ENCODE peak calls at places on chromosomes 16 and 17, in six cellular contexts. One of them, this sample, is unnamed.

GRCh38 chr16:23256440-23256839 is 45.7 kb upstream of the SCNN1B start:
- DNase-seq in ACHN: no peak
- DNase-seq in NCI-H1436: no peak
- DNase-seq in EL: no peak
- DNase-seq in stimulated activated CD8-positive, alpha-beta memory T cell treated with anti-CD3 and anti-CD28 coated beads, Interleukin-12 subunit alpha, Interleukin-12 subunit beta, amount 100 ng/mL, for 4 hours: no peak
- DNase-seq in AG20443: no peak
- DNase-seq in this sample: no peak

GRCh38 chr17:64377769-64378282 is 12.8 kb downstream of the PECAM1 start:
- DNase-seq in AG20443: no peak
- DNase-seq in stimulated activated CD8-positive, alpha-beta memory T cell treated with anti-CD3 and anti-CD28 coated beads, Interleukin-12 subunit alpha, Interleukin-12 subunit beta, amount 100 ng/mL, for 4 hours: no peak
- DNase-seq in EL: no peak
- DNase-seq in NCI-H1436: no peak
- DNase-seq in ACHN: no peak
- DNase-seq in this sample: no peak

GRCh38 chr17:15399443-15399842 is 58.0 kb upstream of the TEKT3 start:
- DNase-seq in EL: no peak
- DNase-seq in AG20443: no peak
- DNase-seq in stimulated activated CD8-positive, alpha-beta memory T cell treated with anti-CD3 and anti-CD28 coated beads, Interleukin-12 subunit alpha, Interleukin-12 subunit beta, amount 100 ng/mL, for 4 hours: no peak
- DNase-seq in ACHN: no peak
- DNase-seq in NCI-H1436: no peak
- DNase-seq in this sample: no peak

GRCh38 chr17:10360578-10360977 is 12.2 kb downstream of the MYH13 start:
- DNase-seq in EL: peak; percentile 44
- DNase-seq in AG20443: no peak
- DNase-seq in stimulated activated CD8-positive, alpha-beta memory T cell treated with anti-CD3 and anti-CD28 coated beads, Interleukin-12 subunit alpha, Interleukin-12 subunit beta, amount 100 ng/mL, for 4 hours: no peak
- DNase-seq in NCI-H1436: no peak
- DNase-seq in ACHN: no peak
- DNase-seq in this sample: no peak

GRCh38 chr16:75420987-75421819 is 12.1 kb downstream of the CFDP1 start:
- DNase-seq in NCI-H1436: peak; percentile 48
- DNase-seq in EL: peak; percentile 53
- DNase-seq in ACHN: peak; percentile 65
- DNase-seq in stimulated activated CD8-positive, alpha-beta memory T cell treated with anti-CD3 and anti-CD28 coated beads, Interleukin-12 subunit alpha, Interleukin-12 subunit beta, amount 100 ng/mL, for 4 hours: no peak
- DNase-seq in AG20443: peak; percentile 50
- DNase-seq in this sample: peak; percentile 75

GRCh38 chr17:68101992-68102758 is 66.6 kb downstream of the KPNA2 start:
- DNase-seq in NCI-H1436: no peak
- DNase-seq in ACHN: peak; percentile 10
- DNase-seq in stimulated activated CD8-positive, alpha-beta memory T cell treated with anti-CD3 and anti-CD28 coated beads, Interleukin-12 subunit alpha, Interleukin-12 subunit beta, amount 100 ng/mL, for 4 hours: no peak
- DNase-seq in AG20443: peak; percentile 10
- DNase-seq in EL: peak; percentile 17
- DNase-seq in this sample: no peak

GRCh38 chr16:18950469-18951185 is 24.4 kb upstream of the SMG1 start:
- DNase-seq in AG20443: no peak
- DNase-seq in ACHN: no peak
- DNase-seq in EL: no peak
- DNase-seq in NCI-H1436: no peak
- DNase-seq in stimulated activated CD8-positive, alpha-beta memory T cell treated with anti-CD3 and anti-CD28 coated beads, Interleukin-12 subunit alpha, Interleukin-12 subunit beta, amount 100 ng/mL, for 4 hours: no peak
- DNase-seq in this sample: no peak

GRCh38 chr17:79940381-79941087 is 95.1 kb downstream of the TBC1D16 start:
- DNase-seq in AG20443: no peak
- DNase-seq in EL: no peak
- DNase-seq in ACHN: no peak
- DNase-seq in NCI-H1436: no peak
- DNase-seq in stimulated activated CD8-positive, alpha-beta memory T cell treated with anti-CD3 and anti-CD28 coated beads, Interleukin-12 subunit alpha, Interleukin-12 subunit beta, amount 100 ng/mL, for 4 hours: no peak
- DNase-seq in this sample: no peak

GRCh38 chr17:45319239-45319703 is 2.5 kb upstream of the MAP3K14 start:
- DNase-seq in AG20443: no peak
- DNase-seq in EL: peak; percentile 73
- DNase-seq in NCI-H1436: no peak
- DNase-seq in ACHN: peak; percentile 57
- DNase-seq in stimulated activated CD8-positive, alpha-beta memory T cell treated with anti-CD3 and anti-CD28 coated beads, Interleukin-12 subunit alpha, Interleukin-12 subunit beta, amount 100 ng/mL, for 4 hours: no peak
- DNase-seq in this sample: no peak

GRCh38 chr17:48153711-48154642 is 46.4 kb downstream of the SNX11 start:
- DNase-seq in ACHN: peak; percentile 60
- DNase-seq in stimulated activated CD8-positive, alpha-beta memory T cell treated with anti-CD3 and anti-CD28 coated beads, Interleukin-12 subunit alpha, Interleukin-12 subunit beta, amount 100 ng/mL, for 4 hours: no peak
- DNase-seq in NCI-H1436: peak; percentile 25
- DNase-seq in AG20443: peak; percentile 66
- DNase-seq in EL: peak; percentile 52
- DNase-seq in this sample: peak; percentile 52

GRCh38 chr16:83994087-83994486 is 26.0 kb downstream of the NECAB2 start:
- DNase-seq in EL: peak; percentile 86
- DNase-seq in AG20443: peak; percentile 92
- DNase-seq in NCI-H1436: no peak
- DNase-seq in ACHN: peak; percentile 51
- DNase-seq in stimulated activated CD8-positive, alpha-beta memory T cell treated with anti-CD3 and anti-CD28 coated beads, Interleukin-12 subunit alpha, Interleukin-12 subunit beta, amount 100 ng/mL, for 4 hours: no peak
- DNase-seq in this sample: no peak

GRCh38 chr17:50201226-50201854 is at the start of gene COL1A1:
- DNase-seq in stimulated activated CD8-positive, alpha-beta memory T cell treated with anti-CD3 and anti-CD28 coated beads, Interleukin-12 subunit alpha, Interleukin-12 subunit beta, amount 100 ng/mL, for 4 hours: no peak
- DNase-seq in ACHN: no peak
- DNase-seq in AG20443: peak; percentile 92
- DNase-seq in NCI-H1436: no peak
- DNase-seq in EL: peak; percentile 96
- DNase-seq in this sample: no peak

GRCh38 chr17:63993368-63993990 is 4.7 kb upstream of the PRR29 start:
- DNase-seq in NCI-H1436: no peak
- DNase-seq in stimulated activated CD8-positive, alpha-beta memory T cell treated with anti-CD3 and anti-CD28 coated beads, Interleukin-12 subunit alpha, Interleukin-12 subunit beta, amount 100 ng/mL, for 4 hours: no peak
- DNase-seq in ACHN: no peak
- DNase-seq in AG20443: no peak
- DNase-seq in EL: no peak
- DNase-seq in this sample: no peak

GRCh38 chr16:74623214-74623842 is 16.4 kb upstream of the GLG1 start:
- DNase-seq in stimulated activated CD8-positive, alpha-beta memory T cell treated with anti-CD3 and anti-CD28 coated beads, Interleukin-12 subunit alpha, Interleukin-12 subunit beta, amount 100 ng/mL, for 4 hours: no peak
- DNase-seq in EL: peak; percentile 43
- DNase-seq in NCI-H1436: no peak
- DNase-seq in AG20443: peak; percentile 58
- DNase-seq in ACHN: peak; percentile 75
- DNase-seq in this sample: peak; percentile 44

This sample was measured in SK-N-DZ.